ENCODE peak calls at places on chromosomes 2 and 18, in ten cellular contexts. L is AG04450; I is posterior cingulate gyrus; M is BJ; Y is posterior vena cava; K is thoracic aorta; C is NCI-H1105 treated with DMSO at 0.1 percent for 48 hours; F is HCEC 1CT; P is CD8-positive, alpha-beta memory T cell; D is stimulated activated CD4-positive, alpha-beta T cell treated with anti-CD3 and anti-CD28 coated beads, Interleukin-15, amount 100 ng/mL, for 24 hours. E is an unnamed sample.

GRCh38 chr2:44777542-44777941 is 164.0 kb upstream of the SIX3 start:
- DNase-seq in L (no peak), I (no peak), M (no peak), Y (no peak), K (no peak), C (peak), F (peak), P (no peak), D (no peak), E (peak)

GRCh38 chr18:44839239-44839666 is 158.6 kb downstream of the SETBP1 start:
- DNase-seq in L (no peak), I (peak), M (no peak), Y (peak), K (peak), C (no peak), F (no peak), P (peak), D (peak), E (peak)

GRCh38 chr2:219225350-219225749 is 4.1 kb downstream of the ATG9A start:
- DNase-seq in L (no peak), I (no peak), M (no peak), Y (no peak), K (no peak), C (no peak), F (no peak), P (no peak), D (no peak), E (no peak)

GRCh38 chr2:239259603-239260298 is 141.1 kb downstream of the HDAC4 start:
- DNase-seq in L (no peak), I (peak), M (no peak), Y (peak), K (no peak), C (no peak), F (no peak), P (peak), D (peak), E (no peak)

GRCh38 chr2:224145751-224146355 is 106.8 kb upstream of the SERPINE2 start:
- DNase-seq in L (no peak), I (no peak), M (peak), Y (no peak), K (no peak), C (no peak), F (peak), P (no peak), D (no peak), E (peak)

GRCh38 chr18:11985532-11985931 is 4.2 kb downstream of the IMPA2 start:
- DNase-seq in L (no peak), I (no peak), M (no peak), Y (peak), K (no peak), C (no peak), F (no peak), P (no peak), D (no peak), E (no peak)

GRCh38 chr2:148720501-148720998 is 76.0 kb downstream of the EPC2 start:
- DNase-seq in L (no peak), I (peak), M (no peak), Y (no peak), K (no peak), C (peak), F (no peak), P (no peak), D (peak), E (no peak)

GRCh38 chr2:9594361-9595063 is 36.3 kb downstream of the YWHAQ start:
- DNase-seq in L (peak), I (no peak), M (peak), Y (no peak), K (peak), C (no peak), F (peak), P (no peak), D (no peak), E (peak)

GRCh38 chr2:85925216-85925671 is 36.5 kb upstream of the ST3GAL5 start:
- DNase-seq in L (no peak), I (peak), M (no peak), Y (no peak), K (no peak), C (no peak), F (no peak), P (no peak), D (no peak), E (no peak)

GRCh38 chr2:96231316-96231715 is 22.7 kb upstream of the STARD7 start:
- DNase-seq in L (no peak), I (no peak), M (no peak), Y (no peak), K (no peak), C (no peak), F (no peak), P (no peak), D (no peak), E (no peak)

GRCh38 chr2:241859436-241860183 is 916 bp upstream of the PDCD1 start:
- DNase-seq in L (no peak), I (no peak), M (no peak), Y (peak), K (no peak), C (no peak), F (peak), P (no peak), D (peak), E (no peak)

GRCh38 chr2:112724611-112725525 is 4.0 kb downstream of the NT5DC4 start:
- DNase-seq in L (no peak), I (no peak), M (no peak), Y (no peak), K (no peak), C (no peak), F (no peak), P (no peak), D (peak), E (peak)